ENCODE peak calls at places on chromosomes 12 and 14, in five cellular contexts. C is body of pancreas, B is adrenal gland, P is kidney epithelial cell, H is astrocyte of the cerebellum. G is an unnamed sample.

GRCh38 chr14:86334355-86334754 is 804.4 kb downstream of the FLRT2 start:
- DNase-seq in B (no peak), P (no peak), C (no peak), H (no peak), G (no peak)

GRCh38 chr14:79544671-79545070 is 666.6 kb downstream of the DIO2 start:
- DNase-seq in C (no peak), H (peak), B (no peak), P (no peak), G (peak)

GRCh38 chr12:105738036-105738435 is 400.7 kb downstream of the NUAK1 start:
- DNase-seq in B (peak), C (no peak), H (no peak), P (no peak), G (no peak)

GRCh38 chr12:24118675-24119074 is 169.2 kb upstream of the SOX5 start:
- DNase-seq in H (no peak), C (no peak), B (no peak), P (no peak), G (no peak)

GRCh38 chr14:39456702-39457250 is 24.5 kb upstream of the FBXO33 start:
- DNase-seq in C (no peak), H (no peak), P (no peak), B (no peak), G (no peak)

GRCh38 chr12:112978163-112979081 is at the start of gene OAS2:
- DNase-seq in P (no peak), H (no peak), C (peak), B (peak), G (peak)

GRCh38 chr12:111434680-111435338 is 29.1 kb downstream of the SH2B3 start:
- DNase-seq in B (peak), P (no peak), H (no peak), C (peak), G (no peak)

GRCh38 chr12:87687362-87687761 is 341.8 kb downstream of the C12orf50 start:
- DNase-seq in C (peak), B (peak), H (peak), P (no peak), G (peak)

GRCh38 chr14:63672417-63673180 is 30.9 kb upstream of the WDR89 start:
- DNase-seq in H (peak), P (peak), B (no peak), C (peak), G (peak)

GRCh38 chr12:105018001-105018400 is 31.9 kb downstream of the NOPCHAP1 start:
- DNase-seq in B (no peak), H (no peak), P (no peak), C (no peak), G (no peak)

GRCh38 chr12:27982380-27982779 is 9.8 kb upstream of the PTHLH start:
- DNase-seq in P (no peak), B (no peak), H (no peak), C (no peak), G (no peak)

GRCh38 chr14:104353921-104354701 is 215.7 kb downstream of the KIF26A start:
- DNase-seq in P (no peak), C (no peak), B (no peak), H (no peak), G (no peak)

GRCh38 chr14:99986416-99986815 is 78.8 kb upstream of the EVL start:
- DNase-seq in P (no peak), H (no peak), B (no peak), C (no peak), G (peak)

GRCh38 chr12:129075451-129076208 is 222.4 kb downstream of the GLT1D1 start:
- DNase-seq in B (no peak), P (no peak), C (no peak), H (no peak), G (no peak)

GRCh38 chr14:65223636-65224035 is 121.3 kb upstream of the MAX start:
- DNase-seq in B (no peak), C (no peak), H (no peak), P (no peak), G (no peak)

GRCh38 chr14:101508948-101509729 is 52.2 kb upstream of the DIO3 start:
- DNase-seq in H (no peak), C (no peak), P (no peak), B (no peak), G (no peak)

GRCh38 chr14:59632381-59632780 is 55.8 kb upstream of the CCDC175 start:
- DNase-seq in H (peak), B (no peak), P (no peak), C (peak), G (no peak)

GRCh38 chr14:77730976-77731497 is 23.1 kb downstream of the SLIRP start:
- DNase-seq in H (no peak), P (no peak), C (no peak), B (no peak), G (peak)

GRCh38 chr12:75446857-75447256 is 33.7 kb upstream of the GLIPR1 start:
- DNase-seq in B (no peak), H (peak), C (no peak), P (no peak), G (peak)

GRCh38 chr14:22774011-22774706 is 7.7 kb downstream of the OXA1L start:
- DNase-seq in B (no peak), C (no peak), H (no peak), P (no peak), G (no peak)

GRCh38 chr12:116964740-116965090 is 54.0 kb downstream of the FBXW8 start:
- DNase-seq in H (no peak), P (no peak), B (no peak), C (no peak), G (no peak)

GRCh38 chr12:89162704-89163261 is 189.5 kb downstream of the DUSP6 start:
- DNase-seq in H (peak), B (peak), C (peak), P (peak), G (peak)

GRCh38 chr12:89161553-89161952 is 190.7 kb downstream of the DUSP6 start:
- DNase-seq in P (no peak), B (no peak), C (no peak), H (no peak), G (no peak)

GRCh38 chr12:89157413-89157812 is 194.9 kb downstream of the DUSP6 start:
- DNase-seq in C (no peak), B (no peak), H (no peak), P (no peak), G (no peak)

GRCh38 chr12:89163918-89164317 is 188.4 kb downstream of the DUSP6 start:
- DNase-seq in B (no peak), C (no peak), P (no peak), H (no peak), G (no peak)

DNA sequence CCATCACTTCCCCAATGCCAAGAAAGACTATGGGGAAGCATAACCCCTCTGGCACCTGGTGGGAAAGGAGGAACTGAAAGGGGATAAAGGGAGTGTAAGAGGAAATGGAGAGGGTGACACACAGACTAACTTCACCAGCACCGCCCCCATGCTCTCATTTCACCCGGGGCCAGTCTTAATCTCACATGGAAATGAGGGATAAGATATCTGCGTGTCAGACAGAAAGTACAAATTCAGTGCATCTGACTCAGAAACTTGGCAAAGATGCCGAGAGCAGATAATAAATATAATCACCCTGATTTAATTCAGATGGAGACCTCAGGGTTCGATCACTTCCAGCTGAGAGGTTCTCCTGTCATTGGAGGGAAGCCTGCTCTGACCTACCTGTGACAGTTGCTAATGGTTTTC is 191.6 kb downstream of the DUSP6 start:
- DNase-seq in H (no peak), B (peak), C (peak), P (no peak), G (peak)
- H3K4me3 ChIP-seq in H (no peak), B (no peak), C (no peak), P (no peak), G (no peak)

DNA sequence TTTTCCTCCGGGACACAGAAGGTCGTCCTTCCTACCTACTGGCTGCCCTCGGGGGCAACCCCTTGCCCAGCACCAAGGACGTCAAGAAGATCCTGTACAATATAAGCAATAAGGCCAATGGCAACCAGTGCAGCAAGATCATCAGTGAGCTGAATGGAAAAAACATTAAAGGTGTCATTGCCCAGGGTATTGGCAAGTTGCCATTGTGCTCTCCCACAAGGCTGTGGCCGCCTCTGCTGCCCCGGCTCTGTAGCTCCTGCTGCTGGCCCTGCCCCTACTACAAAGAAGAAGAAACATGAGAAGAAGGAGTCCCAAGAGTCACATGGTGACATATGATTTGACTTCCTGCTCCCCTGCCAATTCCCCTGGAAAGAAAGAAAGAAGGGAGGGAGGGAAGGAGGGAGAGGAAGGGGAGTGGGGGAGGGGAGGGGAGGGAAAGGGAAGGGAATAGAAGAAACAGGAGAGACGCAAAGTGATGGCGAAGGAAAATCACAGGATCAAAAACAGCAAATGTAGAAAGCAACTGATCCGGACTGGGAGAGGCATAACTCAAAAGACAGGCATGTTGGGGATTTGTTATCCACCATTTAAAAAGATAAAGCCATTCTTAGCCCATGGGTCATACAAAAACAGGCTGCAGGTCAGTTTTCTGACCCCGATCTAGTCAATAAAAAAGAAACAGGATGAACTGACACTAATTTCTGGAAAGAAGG is 61.3 kb upstream of the RESF1 start:
- DNase-seq in P (no peak), H (no peak), B (peak), C (peak), G (no peak)
- H3K4me3 ChIP-seq in P (no peak), H (no peak), B (no peak), C (no peak), G (no peak)

GRCh38 chr12:109878749-109879148 is 1.6 kb downstream of the GLTP start:
- DNase-seq in H (no peak), P (no peak), C (no peak), B (no peak), G (no peak)

GRCh38 chr12:109877504-109878246 is 2.7 kb downstream of the GLTP start:
- DNase-seq in H (no peak), C (no peak), B (no peak), P (no peak), G (no peak)

GRCh38 chr12:109879332-109880048 is 851 bp downstream of the GLTP start:
- DNase-seq in B (no peak), P (no peak), H (no peak), C (peak), G (no peak)

GRCh38 chr12:109876406-109876805 is 3.9 kb downstream of the GLTP start:
- DNase-seq in C (no peak), B (no peak), P (no peak), H (no peak), G (no peak)

DNA sequence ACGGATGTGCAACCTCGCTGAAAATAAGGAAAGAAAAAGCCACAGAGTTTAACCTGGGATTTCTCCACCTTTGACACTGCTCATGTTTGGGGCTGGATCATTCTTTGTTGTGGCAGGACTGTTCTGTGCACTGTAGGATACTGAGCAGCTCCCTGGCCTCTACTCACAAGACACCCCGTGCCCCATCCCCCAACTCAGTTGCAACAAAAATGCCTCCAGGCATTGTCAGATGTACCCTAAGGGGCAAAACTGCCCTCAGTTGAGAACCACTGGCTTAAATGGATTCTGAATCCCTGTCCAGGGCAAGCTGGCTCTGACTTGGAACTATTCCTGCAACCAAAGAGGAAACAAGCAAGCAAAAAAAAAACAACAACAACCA is 2.1 kb downstream of the GLTP start:
- DNase-seq in B (no peak), P (no peak), H (no peak), C (no peak), G (no peak)
- H3K4me3 ChIP-seq in B (no peak), P (no peak), H (no peak), C (no peak), G (no peak)

DNA sequence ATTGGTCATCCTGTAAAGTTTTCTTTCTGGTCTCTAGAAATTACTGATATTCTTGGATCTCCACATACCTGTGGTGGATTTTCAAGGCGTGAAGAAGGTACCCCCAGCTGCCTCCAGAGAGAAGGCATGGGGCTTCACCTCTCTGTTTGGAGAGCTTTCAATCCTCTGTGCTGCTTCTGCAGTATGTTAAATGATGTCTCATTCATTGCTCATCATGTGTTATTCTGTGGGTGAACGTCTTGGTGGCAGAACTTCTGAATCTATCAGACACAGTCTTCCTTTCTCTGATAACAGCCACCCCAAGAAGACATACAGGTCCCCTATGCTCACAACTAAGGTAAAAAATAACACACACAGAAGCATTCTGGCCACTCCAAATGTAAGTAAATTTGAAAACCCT is 221.3 kb upstream of the TMEM260 start:
- DNase-seq in C (no peak), P (no peak), B (no peak), H (no peak), G (no peak)
- H3K4me3 ChIP-seq in C (no peak), P (no peak), B (no peak), H (no peak), G (no peak)

GRCh38 chr14:68281497-68281896 is 461.9 kb downstream of the RAD51B start:
- DNase-seq in P (no peak), H (no peak), C (no peak), B (no peak), G (no peak)

GRCh38 chr14:68278568-68279436 is 459.2 kb downstream of the RAD51B start:
- DNase-seq in B (no peak), H (peak), P (peak), C (peak), G (peak)

GRCh38 chr14:68282479-68283377 is 463.1 kb downstream of the RAD51B start:
- DNase-seq in B (no peak), C (no peak), H (no peak), P (no peak), G (no peak)

GRCh38 chr14:68279437-68279720 is 459.8 kb downstream of the RAD51B start:
- DNase-seq in H (no peak), P (no peak), C (no peak), B (no peak), G (no peak)

GRCh38 chr14:68279777-68280233 is 460.2 kb downstream of the RAD51B start:
- DNase-seq in C (no peak), H (no peak), P (no peak), B (no peak), G (no peak)
- H3K4me3 ChIP-seq in C (no peak), H (no peak), P (no peak), B (no peak), G (no peak)

GRCh38 chr14:24172261-24172860 is 481 bp downstream of the REC8 start:
- DNase-seq in H (no peak), B (no peak), P (no peak), C (no peak), G (no peak)

GRCh38 chr14:24167527-24168114 is 4.3 kb upstream of the REC8 start:
- DNase-seq in B (no peak), P (no peak), C (no peak), H (no peak), G (no peak)

GRCh38 chr14:24172871-24173281 is 996 bp downstream of the REC8 start:
- DNase-seq in C (no peak), B (no peak), H (no peak), P (no peak), G (no peak)

GRCh38 chr14:24176599-24176998 is 4.7 kb downstream of the REC8 start:
- DNase-seq in P (no peak), C (no peak), H (no peak), B (no peak), G (no peak)

GRCh38 chr14:24171422-24172260 is at the start of gene REC8:
- DNase-seq in C (peak), B (peak), P (peak), H (peak), G (no peak)
- H3K4me3 ChIP-seq in C (no peak), B (no peak), P (peak), H (peak), G (no peak)

DNA sequence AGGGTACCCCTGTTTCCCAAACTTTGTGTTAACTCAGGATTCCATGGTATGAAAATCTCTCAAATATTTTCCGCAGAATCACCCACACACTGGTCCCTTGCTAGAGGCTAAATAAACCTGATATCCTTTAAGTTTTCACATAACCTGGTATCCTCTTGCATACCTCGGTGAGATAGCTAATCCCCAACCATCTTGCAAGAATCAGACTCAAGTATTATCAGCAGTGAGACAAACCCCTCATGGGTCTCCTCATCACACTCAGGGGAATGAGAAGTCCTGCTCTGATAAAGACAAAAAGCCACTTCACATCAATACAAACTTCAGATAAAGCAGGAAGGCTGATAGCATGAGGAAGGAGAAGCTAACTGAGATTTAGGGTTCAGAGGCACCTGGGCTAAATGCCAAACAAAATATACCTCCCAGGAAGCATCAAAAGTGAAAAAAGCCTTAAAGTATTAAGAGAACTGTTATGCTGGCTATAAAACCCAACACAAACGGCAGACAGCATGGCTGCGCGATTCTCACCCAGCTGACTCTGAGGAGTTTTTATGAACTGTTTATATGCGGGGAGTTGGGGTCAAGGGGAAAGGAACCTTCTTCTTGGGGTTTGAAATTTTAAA is 96.5 kb downstream of the FOXN3 start:
- DNase-seq in P (no peak), H (no peak), C (no peak), B (no peak), G (no peak)
- H3K4me3 ChIP-seq in P (no peak), H (no peak), C (no peak), B (no peak), G (no peak)